ENCODE peak calls at places on chromosome 3, in five cellular contexts. X is CD14-positive monocyte; V is NCI-H1436 treated with DMSO at 0.1 percent for 48 hours; O is activated CD8-positive, alpha-beta memory T cell treated with anti-CD3 and anti-CD28 coated beads for 48 hours; U is activated naive CD8-positive, alpha-beta T cell treated with anti-CD3 and anti-CD28 coated beads, Interleukin-2, amount 10 ng/mL, durations not matched to agents 7 days and 5 days. N is an unnamed sample.

GRCh38 chr3:56800373-56801150 is 1.2 kb downstream of the ARHGEF3 start:
- DNase-seq in X (no peak), V (no peak), O (no peak), U (peak), N (peak)

GRCh38 chr3:51275096-51275805 is 109.8 kb upstream of the MANF start:
- DNase-seq in X (no peak), V (no peak), O (no peak), U (no peak), N (no peak)

GRCh38 chr3:155352900-155353490 is 59.5 kb upstream of the STRIT1 start:
- DNase-seq in X (no peak), V (no peak), O (no peak), U (no peak), N (no peak)

GRCh38 chr3:54042259-54042823 is 80.0 kb upstream of the CACNA2D3 start:
- DNase-seq in X (no peak), V (no peak), O (no peak), U (no peak), N (no peak)

GRCh38 chr3:197336348-197336747 is 37.9 kb upstream of the DLG1 start:
- DNase-seq in X (no peak), V (no peak), O (no peak), U (no peak), N (no peak)

GRCh38 chr3:149658444-149659172 is 783 bp upstream of the WWTR1 start:
- DNase-seq in X (no peak), V (no peak), O (peak), U (peak), N (peak)

GRCh38 chr3:145368748-145369147 is 792.2 kb downstream of the PLOD2 start:
- DNase-seq in X (no peak), V (no peak), O (no peak), U (no peak), N (no peak)

GRCh38 chr3:124976378-124976777 is 41.8 kb upstream of the MUC13 start:
- DNase-seq in X (no peak), V (no peak), O (no peak), U (no peak), N (no peak)

GRCh38 chr3:143814358-143814968 is 33.8 kb downstream of the SLC9A9 start:
- DNase-seq in X (no peak), V (no peak), O (no peak), U (no peak), N (no peak)

GRCh38 chr3:149536429-149536828 is 61.9 kb downstream of the TM4SF4 start:
- DNase-seq in X (no peak), V (no peak), O (no peak), U (no peak), N (no peak)

GRCh38 chr3:22713936-22714335 is 489.2 kb upstream of the UBE2E2 start:
- DNase-seq in X (peak), V (no peak), O (no peak), U (no peak), N (no peak)

GRCh38 chr3:30693470-30694120 is 87.2 kb downstream of the TGFBR2 start:
- DNase-seq in X (no peak), V (peak), O (no peak), U (no peak), N (peak)

GRCh38 chr3:48226959-48227358 is 3.7 kb downstream of the CAMP start:
- DNase-seq in X (no peak), V (no peak), O (no peak), U (no peak), N (no peak)

GRCh38 chr3:48186993-48187578 is 1.1 kb downstream of the CDC25A start:
- DNase-seq in X (no peak), V (no peak), O (no peak), U (no peak), N (no peak)

GRCh38 chr3:7436542-7436941 is 575.6 kb downstream of the GRM7 start:
- DNase-seq in X (no peak), V (no peak), O (no peak), U (no peak), N (no peak)

GRCh38 chr3:141769171-141769894 is 6.1 kb downstream of the GRK7 start:
- DNase-seq in X (no peak), V (no peak), O (no peak), U (no peak), N (no peak)

GRCh38 chr3:110618512-110619226 is 452.9 kb upstream of the NECTIN3 start:
- DNase-seq in X (no peak), V (no peak), O (no peak), U (no peak), N (no peak)

GRCh38 chr3:113743006-113743639 is 2.9 kb downstream of the NAA50 start:
- DNase-seq in X (no peak), V (no peak), O (no peak), U (no peak), N (no peak)

GRCh38 chr3:188268336-188268735 is 114.4 kb downstream of the LPP start:
- DNase-seq in X (no peak), V (no peak), O (no peak), U (no peak), N (no peak)

GRCh38 chr3:8423307-8423706 is 78.3 kb upstream of the LMCD1 start:
- DNase-seq in X (no peak), V (no peak), O (no peak), U (no peak), N (no peak)

GRCh38 chr3:134810052-134810435 is 15.0 kb downstream of the EPHB1 start:
- DNase-seq in X (no peak), V (no peak), O (no peak), U (no peak), N (no peak)

GRCh38 chr3:38636881-38637280 is 12.6 kb downstream of the SCN5A start:
- DNase-seq in X (no peak), V (no peak), O (no peak), U (no peak), N (no peak)

GRCh38 chr3:164419220-164419619 is 659.1 kb downstream of the SI start:
- DNase-seq in X (no peak), V (no peak), O (no peak), U (no peak), N (no peak)

GRCh38 chr3:46104706-46105105 is 77.4 kb upstream of the XCR1 start:
- DNase-seq in X (no peak), V (no peak), O (no peak), U (no peak), N (no peak)

GRCh38 chr3:139202226-139202958 is 141.4 kb upstream of the MRPS22 start:
- DNase-seq in X (no peak), V (no peak), O (no peak), U (peak), N (no peak)